ENCODE peak calls at places on chromosomes 16 and 17, in five cellular contexts. W, R, D, T and U are unnamed samples.

GRCh38 chr16:49399594-49400364 is 26.2 kb downstream of the C16orf78 start:
- DNase-seq in T (no peak), R (no peak), W (no peak), D (no peak), U (no peak)

GRCh38 chr17:73950515-73950914 is 253.0 kb upstream of the RPL38 start:
- DNase-seq in R (no peak), W (peak; percentile 16), D (no peak), T (no peak), U (no peak)

GRCh38 chr17:8397636-8398035 is at the start of gene RNF222:
- DNase-seq in W (no peak), R (no peak), D (no peak), T (no peak), U (no peak)

GRCh38 chr17:20998571-20999043 is 44.2 kb downstream of the USP22 start:
- DNase-seq in W (no peak), R (peak; percentile 14), D (no peak), T (no peak), U (no peak)

GRCh38 chr16:53881371-53881770 is 177.4 kb downstream of the FTO start:
- DNase-seq in T (no peak), W (no peak), D (peak; percentile 44), R (peak; percentile 52), U (peak; percentile 51)

GRCh38 chr17:10754861-10755591 is 25.2 kb upstream of the TMEM220 start:
- DNase-seq in T (no peak), W (no peak), D (no peak), R (no peak), U (no peak)

GRCh38 chr17:21425736-21426135 is 49.6 kb downstream of the KCNJ12 start:
- DNase-seq in R (no peak), T (no peak), D (no peak), W (no peak), U (no peak)

GRCh38 chr17:44084131-44084538 is 13.6 kb downstream of the G6PC3 start:
- DNase-seq in R (no peak), D (no peak), T (no peak), W (peak; percentile 44), U (no peak)

GRCh38 chr17:45170976-45171337 is 9.3 kb downstream of the HEXIM2 start:
- DNase-seq in W (peak; percentile 72), D (peak; percentile 44), T (peak; percentile 62), R (peak; percentile 93), U (peak; percentile 74)

GRCh38 chr17:41894791-41895331 is 23.9 kb downstream of the ACLY start:
- DNase-seq in D (no peak), T (peak; percentile 32), W (no peak), R (peak; percentile 74), U (peak; percentile 88)

GRCh38 chr17:60269417-60269816 is 119.6 kb downstream of the CA4 start:
- DNase-seq in W (no peak), D (no peak), T (no peak), R (no peak), U (no peak)

GRCh38 chr17:2814499-2815341 is 18.5 kb downstream of the RAP1GAP2 start:
- DNase-seq in W (no peak), R (no peak), D (no peak), T (no peak), U (no peak)

GRCh38 chr16:67593701-67594100 is 31.4 kb downstream of the CTCF start:
- DNase-seq in D (no peak), W (no peak), T (no peak), R (no peak), U (no peak)

GRCh38 chr17:34584805-34585416 is 5.5 kb downstream of the TMEM132E start:
- DNase-seq in W (no peak), T (no peak), D (no peak), R (peak; percentile 30), U (peak; percentile 7)

GRCh38 chr17:34581446-34582184 is 2.2 kb downstream of the TMEM132E start:
- DNase-seq in D (no peak), R (no peak), T (no peak), W (no peak), U (no peak)

GRCh38 chr17:34580685-34581445 is 1.5 kb downstream of the TMEM132E start:
- DNase-seq in R (no peak), T (no peak), W (peak; percentile 79), D (no peak), U (no peak)

GRCh38 chr17:34582185-34582900 is 3.0 kb downstream of the TMEM132E start:
- DNase-seq in W (no peak), R (no peak), D (no peak), T (no peak), U (no peak)

GRCh38 chr17:34582901-34583245 is 3.5 kb downstream of the TMEM132E start:
- DNase-seq in W (no peak), T (no peak), D (no peak), R (no peak), U (no peak)
- H3K4me3 ChIP-seq in W (no peak overlapping the region), T (no peak overlapping the region), D (no peak overlapping the region), R (no peak overlapping the region), U (no peak overlapping the region)

DNA sequence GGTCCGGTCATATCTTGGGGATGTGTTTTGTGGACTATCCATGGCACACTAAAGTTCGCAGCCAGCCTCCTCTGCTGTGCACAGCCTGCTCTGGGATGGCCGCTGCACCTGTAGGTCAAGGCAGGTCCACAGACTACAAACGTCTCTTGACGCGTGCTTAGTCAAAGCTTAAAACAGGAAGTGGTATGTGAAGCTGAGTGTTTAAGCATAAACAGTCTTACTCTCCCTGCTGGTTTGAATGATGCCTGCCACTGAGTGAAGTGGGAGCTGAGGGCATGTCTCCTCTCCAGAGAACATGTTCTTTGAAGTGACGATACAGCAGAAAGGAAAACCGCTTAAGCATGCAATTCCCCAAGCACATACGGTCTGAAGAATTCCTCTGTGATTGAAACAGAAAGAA is 365.6 kb downstream of the SLC39A11 start:
- DNase-seq in W (no peak), R (no peak), D (no peak), T (no peak), U (peak; percentile 37)
- TF ChIP-seq CTCF in W (no peak), R (no peak), D (no peak), T (no peak), U (peak; percentile 8)

GRCh38 chr16:11913425-11914079 is 2.2 kb downstream of the GSPT1 start:
- DNase-seq in W (no peak), T (no peak), R (no peak), D (no peak), U (no peak)

GRCh38 chr16:11916524-11917285 is 949 bp upstream of the GSPT1 start:
- DNase-seq in D (no peak), R (no peak), W (no peak), T (no peak), U (peak; percentile 30)

GRCh38 chr16:11914759-11915643 is 755 bp downstream of the GSPT1 start:
- DNase-seq in W (peak; percentile 82), D (no peak), R (peak; percentile 37), T (no peak), U (peak; percentile 43)

GRCh38 chr16:11915644-11916523 is at the start of gene GSPT1:
- DNase-seq in D (peak; percentile 97), R (peak; percentile 98), W (peak; percentile 99), T (peak; percentile 98), U (peak; percentile 99)

DNA sequence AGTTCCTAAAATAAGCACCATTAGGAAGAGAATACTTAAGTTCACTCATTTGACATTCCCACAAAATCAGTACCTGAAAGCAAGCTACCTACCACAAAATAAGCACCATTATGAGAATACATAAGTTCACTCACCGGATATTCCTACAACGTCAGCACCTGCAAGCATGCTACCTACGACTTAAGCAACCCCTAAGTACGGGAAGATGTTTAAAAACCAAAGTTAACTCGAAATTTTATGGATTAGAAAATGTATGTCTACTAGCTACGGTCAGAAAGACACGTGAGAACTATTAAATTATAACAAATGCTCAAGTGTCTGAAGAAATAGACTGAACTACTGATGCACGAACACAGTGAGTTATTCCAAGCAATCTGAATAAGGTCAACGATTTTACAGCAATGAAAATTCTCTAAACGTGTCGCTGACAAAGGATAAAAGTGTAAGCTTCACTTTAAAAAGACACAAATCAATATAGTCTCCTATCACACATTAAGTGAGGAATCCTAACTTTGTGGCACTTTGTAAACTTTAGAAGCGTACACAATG is 1.5 kb downstream of the GSPT1 start:
- DNase-seq in W (no peak), T (no peak), R (no peak), D (no peak), U (no peak)
- H3K4me3 ChIP-seq in W (peak overlapping the region; percentile 96), T (peak overlapping the region; percentile 83), R (peak overlapping the region; percentile 90), D (peak overlapping the region; percentile 92), U (peak overlapping the region; percentile 89)

GRCh38 chr16:1073566-1074378 is 1.2 kb downstream of the SSTR5 start:
- DNase-seq in R (no peak), D (no peak), T (no peak), W (no peak), U (no peak)
- TF ChIP-seq CTCF in R (peak; percentile 19), D (peak; percentile 54), T (no peak), W (no peak), U (no peak)

DNA sequence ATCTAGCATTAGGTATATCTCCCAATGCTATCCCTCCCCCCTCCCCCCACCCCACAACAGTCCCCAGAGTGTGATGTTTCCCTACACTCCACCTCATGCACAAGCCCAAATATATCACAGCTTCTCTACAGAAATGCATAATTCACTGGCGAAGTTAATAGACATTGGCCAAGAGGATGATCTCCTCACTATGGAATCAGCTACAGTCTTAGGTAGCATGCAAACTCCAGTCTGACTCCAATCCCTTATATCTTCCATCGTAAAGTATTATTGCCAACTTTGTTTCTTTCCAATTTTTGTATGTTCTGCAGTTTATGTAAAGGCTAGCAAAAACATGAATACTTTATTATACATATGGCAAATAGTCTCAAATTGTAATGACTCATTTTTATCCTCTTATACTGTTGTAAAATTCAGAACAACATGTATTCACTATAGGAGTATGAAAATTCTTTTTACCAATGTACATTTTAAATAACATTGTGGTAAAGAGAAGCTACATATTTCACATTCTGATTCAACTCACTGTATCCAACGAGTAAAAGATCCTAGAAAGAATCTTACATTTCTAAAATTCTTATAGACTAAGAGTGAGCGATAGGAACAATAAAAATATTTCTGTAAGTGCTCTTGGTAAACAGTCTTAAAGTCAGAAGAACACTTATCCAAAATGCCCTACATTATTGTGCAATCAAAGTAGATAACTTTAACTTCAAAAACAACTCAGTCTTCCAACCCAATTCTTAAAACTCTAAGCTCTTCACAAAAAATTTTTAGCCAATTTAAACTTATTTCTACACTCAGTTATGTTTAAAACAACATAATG is 833 bp downstream of the ABCA8 start:
- DNase-seq in D (no peak), T (no peak), W (no peak), R (peak; percentile 47), U (peak; percentile 29)
- H3K4me3 ChIP-seq in D (no peak overlapping the region), T (peak overlapping the region; percentile 54), W (no peak overlapping the region), R (peak overlapping the region; percentile 41), U (peak overlapping the region; percentile 30)

GRCh38 chr17:63984651-63985386 is 12.1 kb upstream of the SCN4A start:
- DNase-seq in T (no peak), W (no peak), D (peak; percentile 64), R (peak; percentile 92), U (peak; percentile 89)
- TF ChIP-seq CTCF in T (no peak), W (no peak), D (no peak), R (no peak), U (no peak)